ENCODE peak calls at places on chromosome 4, in five cellular contexts. H, F, Y, G and A are unnamed samples.

GRCh38 chr4:7434766-7435150 is at the start of gene PSAPL1:
- DNase-seq in G (no peak), Y (peak; percentile 16), H (no peak), F (peak; percentile 81), A (peak; percentile 66)

GRCh38 chr4:150251752-150252190 is 173.5 kb downstream of the DCLK2 start:
- DNase-seq in Y (no peak), G (no peak), H (no peak), F (no peak), A (no peak)

GRCh38 chr4:83850435-83850834 is 314.5 kb downstream of the GPAT3 start:
- DNase-seq in Y (no peak), G (no peak), F (no peak), H (no peak), A (no peak)

GRCh38 chr4:81065446-81065845 is 34.9 kb downstream of the BMP3 start:
- DNase-seq in Y (no peak), G (no peak), F (no peak), H (no peak), A (no peak)

GRCh38 chr4:101415962-101416361 is 68.6 kb upstream of the PPP3CA start:
- DNase-seq in G (peak; percentile 73), H (no peak), Y (no peak), F (no peak), A (no peak)

GRCh38 chr4:69708211-69708610 is 52.2 kb downstream of the SULT1B1 start:
- DNase-seq in Y (no peak), H (no peak), G (no peak), F (no peak), A (no peak)

GRCh38 chr4:83890816-83891215 is 354.9 kb downstream of the GPAT3 start:
- DNase-seq in F (no peak), G (no peak), H (no peak), Y (no peak), A (no peak)

GRCh38 chr4:142615324-142615665 is 230.8 kb downstream of the INPP4B start:
- DNase-seq in F (no peak), Y (no peak), H (no peak), G (no peak), A (no peak)

GRCh38 chr4:110492522-110492921 is 16.6 kb downstream of the ENPEP start:
- DNase-seq in F (no peak), Y (no peak), G (no peak), H (no peak), A (no peak)

GRCh38 chr4:112552668-112553067 is 36.7 kb upstream of the NEUROG2 start:
- DNase-seq in G (no peak), F (no peak), Y (peak; percentile 32), H (no peak), A (no peak)

GRCh38 chr4:70365479-70365878 is 4.9 kb downstream of the SMR3A start:
- DNase-seq in G (no peak), Y (no peak), H (no peak), F (no peak), A (no peak)

GRCh38 chr4:20393486-20394100 is 141.9 kb downstream of the SLIT2 start:
- DNase-seq in H (no peak), F (no peak), G (no peak), Y (no peak), A (no peak)

GRCh38 chr4:81314196-81314896 is 99.3 kb upstream of the PRKG2 start:
- DNase-seq in Y (no peak), G (no peak), F (no peak), H (no peak), A (peak; percentile 96)

GRCh38 chr4:129095811-129096454 is at the start of gene C4orf33:
- DNase-seq in H (peak; percentile 63), Y (peak; percentile 62), G (peak; percentile 92), F (peak; percentile 61), A (peak; percentile 83)

GRCh38 chr4:100268807-100269206 is 78.5 kb upstream of the DDIT4L start:
- DNase-seq in H (no peak), G (no peak), Y (no peak), F (no peak), A (no peak)

GRCh38 chr4:131091896-131092295 is 1995.9 kb downstream of the C4orf33 start:
- DNase-seq in Y (peak; percentile 48), H (no peak), G (no peak), F (no peak), A (no peak)

GRCh38 chr4:17301869-17302268 is 210.0 kb downstream of the QDPR start:
- DNase-seq in F (no peak), Y (no peak), H (no peak), G (no peak), A (no peak)

GRCh38 chr4:132240094-132240493 is 909.0 kb upstream of the PCDH10 start:
- DNase-seq in Y (no peak), H (no peak), F (no peak), G (no peak), A (no peak)

DNA sequence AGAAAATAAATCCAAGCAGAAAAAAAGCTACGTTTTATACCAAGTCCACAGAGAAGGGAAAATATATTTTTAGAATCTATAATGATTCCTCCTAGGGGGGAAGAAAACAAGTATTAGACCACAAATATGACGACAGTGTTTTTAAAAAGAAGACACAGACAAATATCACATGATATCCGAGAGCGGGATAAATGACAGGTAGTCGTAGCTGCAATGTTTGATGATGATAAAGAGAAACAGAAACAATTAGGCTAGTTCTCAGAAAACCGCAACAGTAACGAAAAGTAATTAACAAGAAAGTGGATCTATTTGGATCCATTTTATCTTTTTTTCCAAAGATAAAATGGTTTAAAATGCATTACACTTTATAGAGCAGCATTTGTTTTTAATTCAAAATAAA is 918 bp downstream of the HAUS3 start:
- DNase-seq in G (no peak), H (no peak), F (no peak), Y (no peak), A (no peak)
- H3K4me3 ChIP-seq in G (peak overlapping the region; percentile 94), H (peak overlapping the region; percentile 80), F (peak overlapping the region; percentile 85), Y (peak overlapping the region; percentile 97), A (peak overlapping the region; percentile 82)

DNA sequence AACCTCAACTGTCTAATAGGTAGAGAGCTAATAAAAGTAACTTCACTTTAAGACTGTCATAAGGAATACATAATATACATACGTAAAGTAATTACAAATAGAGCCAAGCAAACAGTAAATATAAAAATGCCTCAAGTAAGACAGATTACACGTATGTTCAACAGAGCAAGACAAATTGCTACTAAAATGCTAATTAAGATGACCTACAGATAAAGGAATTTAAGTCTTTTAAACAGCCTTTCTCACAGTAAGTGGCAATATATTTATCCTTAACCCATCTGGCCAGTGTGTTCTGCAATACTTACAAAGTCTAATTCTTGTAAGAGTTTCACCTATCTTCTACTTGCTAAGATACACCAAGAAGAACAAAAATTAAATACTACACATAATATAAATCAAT is 12.7 kb downstream of the G3BP2 start:
- DNase-seq in H (no peak), F (no peak), Y (no peak), G (no peak), A (no peak)
- H3K36me3 ChIP-seq in H (no peaks in the 10 kb centered on the region), F (no peaks in the 10 kb centered on the region), Y (peaks cover 24% of the 10 kb centered on the region), G (peaks cover 33% of the 10 kb centered on the region), A (no peaks in the 10 kb centered on the region)

GRCh38 chr4:89268572-89269180 is 38.9 kb downstream of the GPRIN3 start:
- DNase-seq in F (no peak), Y (no peak), H (no peak), G (no peak), A (no peak)

GRCh38 chr4:89267392-89267791 is 40.2 kb downstream of the GPRIN3 start:
- DNase-seq in Y (no peak), H (no peak), F (no peak), G (no peak), A (no peak)

GRCh38 chr4:89266128-89266527 is 41.5 kb downstream of the GPRIN3 start:
- DNase-seq in H (no peak), G (no peak), Y (no peak), F (no peak), A (no peak)

GRCh38 chr4:89270792-89271191 is 36.8 kb downstream of the GPRIN3 start:
- DNase-seq in F (no peak), G (no peak), Y (no peak), H (no peak), A (no peak)

DNA sequence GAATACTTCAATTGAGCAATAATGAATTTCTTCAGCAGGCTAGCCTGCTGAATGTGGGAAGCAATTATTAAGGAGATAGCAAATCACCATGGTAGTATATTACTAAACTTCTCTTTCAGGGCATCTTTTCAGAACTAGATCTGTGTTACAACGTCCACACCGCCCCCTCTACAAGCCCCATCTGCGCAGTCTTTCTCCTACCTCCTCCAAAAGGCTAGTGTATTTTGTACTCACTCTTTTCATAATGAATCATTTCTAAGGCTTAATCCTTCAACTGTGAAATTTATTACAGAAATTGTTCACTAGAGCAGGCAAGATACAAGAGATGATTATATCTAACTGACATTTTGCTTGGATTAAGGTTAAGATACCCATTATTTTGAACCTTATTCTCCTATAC is 38.3 kb downstream of the GPRIN3 start:
- DNase-seq in G (no peak), H (no peak), F (no peak), Y (no peak), A (no peak)
- TF ChIP-seq POLR2A in G (no peak), H (no peak), F (no peak), Y (no peak), A (no peak)

DNA sequence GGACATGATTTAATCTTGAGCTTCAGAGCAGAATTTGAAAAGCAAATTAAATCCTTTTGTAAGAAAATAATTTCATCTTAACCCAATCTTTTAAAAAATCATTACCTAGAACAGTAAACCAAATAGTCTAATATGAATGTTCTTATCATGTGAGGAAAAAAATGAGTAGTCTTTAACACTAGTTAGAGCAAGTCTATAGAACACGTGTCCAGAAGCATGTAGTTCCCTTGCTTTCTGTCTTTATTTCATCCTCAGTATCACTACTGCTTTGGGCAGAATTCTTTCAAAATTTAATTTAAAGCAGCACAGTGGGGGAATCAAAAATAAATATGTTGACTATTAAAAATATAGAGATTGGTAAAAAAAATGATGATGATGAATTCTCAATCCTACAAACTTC is 2.1 kb downstream of the RBM47 start:
- DNase-seq in H (no peak), G (no peak), Y (no peak), F (no peak), A (no peak)
- H3K4me3 ChIP-seq in H (no peak overlapping the region), G (peak overlapping the region; percentile 1), Y (no peak overlapping the region), F (no peak overlapping the region), A (peak overlapping the region; percentile 74)

GRCh38 chr4:770022-770421 is 55.9 kb downstream of the CPLX1 start:
- DNase-seq in G (no peak), H (no peak), Y (no peak), F (no peak), A (no peak)
- H3K36me3 ChIP-seq in G (peaks cover 35% of the 10 kb centered on the region), H (no peaks in the 10 kb centered on the region), Y (peaks cover 25% of the 10 kb centered on the region), F (no peaks in the 10 kb centered on the region), A (no peaks in the 10 kb centered on the region)